ENCODE peak calls at places on chromosomes 2 and 18, in six cellular contexts. P is tibial nerve, C is H54, V is GM12891, T is heart left ventricle, O is A549. J is an unnamed sample.

GRCh38 chr2:199911877-199912161 is 726 bp downstream of the C2orf69 start:
- DNase-seq in O (no peak), V (no peak), C (no peak), T (no peak), P (no peak), J (no peak)

GRCh38 chr2:45483997-45484396 is 127.1 kb downstream of the SRBD1 start:
- DNase-seq in V (no peak), T (no peak), O (peak; percentile 19), C (no peak), P (no peak), J (no peak)

GRCh38 chr2:182435754-182436153 is 8.9 kb upstream of the PDE1A start:
- DNase-seq in O (no peak), P (no peak), V (no peak), T (no peak), C (no peak), J (no peak)

GRCh38 chr2:19185061-19185460 is 173.4 kb downstream of the OSR1 start:
- DNase-seq in O (no peak), C (no peak), P (no peak), V (no peak), T (no peak), J (no peak)

GRCh38 chr2:79370976-79371550 is 141.8 kb upstream of the CTNNA2 start:
- DNase-seq in V (no peak), O (no peak), T (no peak), P (no peak), C (no peak), J (no peak)

GRCh38 chr2:132669854-132670103 is 226 bp downstream of the LYPD1 start:
- DNase-seq in C (peak; percentile 22), T (no peak), O (peak; percentile 9), P (no peak), V (no peak), J (no peak)

GRCh38 chr2:140659293-140659692 is 1471.5 kb downstream of the LRP1B start:
- DNase-seq in O (no peak), T (no peak), V (no peak), C (no peak), P (no peak), J (no peak)

GRCh38 chr18:48622911-48623431 is 84.1 kb downstream of the CTIF start:
- DNase-seq in O (no peak), P (no peak), V (no peak), T (no peak), C (peak; percentile 23), J (no peak)

GRCh38 chr2:167681234-167681633 is 566.2 kb downstream of the STK39 start:
- DNase-seq in T (no peak), V (no peak), P (no peak), O (no peak), C (no peak), J (no peak)

GRCh38 chr2:121855456-121855985 is 100.1 kb downstream of the TSN start:
- DNase-seq in V (no peak), P (no peak), T (no peak), O (no peak), C (no peak), J (no peak)

GRCh38 chr2:8676191-8676914 is 5.5 kb upstream of the ID2 start:
- DNase-seq in O (no peak), T (peak; percentile 92), V (no peak), P (peak; percentile 78), C (no peak), J (peak; percentile 72)

GRCh38 chr2:113174369-113174735 is 581 bp downstream of the PSD4 start:
- DNase-seq in C (no peak), V (no peak), P (no peak), O (no peak), T (no peak), J (peak; percentile 45)

GRCh38 chr2:35946431-35946991 is 409.1 kb upstream of the CRIM1 start:
- DNase-seq in P (no peak), C (no peak), O (no peak), T (no peak), V (no peak), J (no peak)

GRCh38 chr2:240649331-240649730 is 24.1 kb downstream of the GPR35 start:
- DNase-seq in P (no peak), V (no peak), C (no peak), O (no peak), T (no peak), J (no peak)

GRCh38 chr18:51385270-51385669 is 187.8 kb upstream of the MEX3C start:
- DNase-seq in C (no peak), P (no peak), V (no peak), T (no peak), O (no peak), J (no peak)

GRCh38 chr18:51391215-51391614 is 193.7 kb upstream of the MEX3C start:
- DNase-seq in P (no peak), C (no peak), O (no peak), V (no peak), T (no peak), J (no peak)

GRCh38 chr18:51391731-51392130 is 194.2 kb upstream of the MEX3C start:
- DNase-seq in P (no peak), V (no peak), O (no peak), T (no peak), C (no peak), J (no peak)

DNA sequence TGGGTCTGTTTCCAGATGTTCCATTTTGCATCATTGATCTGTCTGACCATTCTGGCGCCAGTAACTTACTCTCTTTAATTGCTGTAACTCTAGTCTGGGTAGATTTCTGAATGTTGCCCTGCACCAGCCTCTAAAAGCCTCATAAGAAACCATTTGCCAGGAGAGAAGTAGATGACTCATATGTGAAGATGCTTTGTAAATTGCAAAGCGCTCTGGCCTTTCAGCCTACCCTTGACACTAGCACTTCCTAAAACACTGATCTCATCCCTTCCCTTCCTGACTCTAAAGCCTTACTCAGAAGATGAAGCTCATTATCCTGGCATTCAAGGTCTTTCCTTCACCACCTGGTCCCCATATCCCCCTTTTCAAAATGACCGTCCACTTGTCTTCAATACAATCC is 193.2 kb upstream of the MEX3C start:
- DNase-seq in O (no peak), P (no peak), V (no peak), T (no peak), C (no peak), J (no peak)
- TF ChIP-seq POLR2A in O (no peak), P (no peak), V (no peak), T (no peak), C (no peak), J (no peak)

GRCh38 chr18:24860978-24861680 is 400.7 kb downstream of the HRH4 start:
- DNase-seq in T (no peak), C (no peak), P (no peak), V (no peak), O (no peak), J (no peak)
- TF ChIP-seq POLR2A in T (no peak), C (no peak), P (no peak), V (no peak), O (no peak), J (no peak)

DNA sequence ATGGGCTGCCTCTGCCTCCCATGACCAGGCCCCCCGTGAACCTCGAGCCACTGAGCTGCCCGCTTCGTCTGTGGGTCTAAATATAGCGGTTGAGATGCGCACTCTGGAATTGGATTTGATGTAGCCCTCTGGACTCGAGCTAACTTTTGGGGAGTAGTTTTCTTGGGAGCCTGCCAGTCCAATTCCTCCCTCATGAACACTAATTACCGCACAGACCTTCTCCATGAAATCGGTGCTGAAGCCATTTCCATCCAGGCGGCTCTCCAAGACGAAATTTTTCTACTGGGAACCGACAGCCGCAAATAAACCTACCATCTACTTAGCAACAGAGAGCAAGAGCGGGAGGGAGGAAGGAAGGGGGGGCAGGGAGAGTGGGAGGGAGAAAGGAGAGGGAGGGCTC is 63.6 kb downstream of the CELF4 start:
- DNase-seq in P (no peak), V (no peak), O (no peak), C (no peak), T (no peak), J (no peak)
- TF ChIP-seq POLR2A in P (no peak), V (no peak), O (no peak), C (no peak), T (no peak), J (no peak)

DNA sequence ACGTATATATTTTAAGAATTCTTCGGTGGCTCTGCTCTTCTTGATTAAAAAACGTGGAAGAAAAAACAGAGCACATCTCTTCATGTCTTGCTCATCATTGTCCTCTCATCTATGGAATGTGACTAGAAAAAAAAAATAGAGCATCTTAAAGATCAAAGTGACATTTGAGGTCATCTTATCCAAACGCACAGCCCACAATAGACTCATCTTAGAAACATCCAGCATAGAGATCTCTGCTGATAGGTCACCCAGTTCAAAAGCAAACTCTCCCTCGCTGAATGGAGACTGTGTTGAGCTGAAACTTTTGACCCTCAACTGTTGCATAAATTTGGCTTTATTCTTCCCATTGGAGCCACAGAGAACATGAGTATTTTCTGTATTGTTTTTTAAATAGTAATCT is 65.2 kb downstream of the CMPK2 start:
- DNase-seq in O (no peak), P (no peak), C (no peak), V (no peak), T (no peak), J (no peak)
- TF ChIP-seq POLR2A in O (no peak), P (no peak), C (no peak), V (no peak), T (no peak), J (no peak)

GRCh38 chr2:20525041-20526035 is 78.5 kb downstream of the RHOB start:
- DNase-seq in P (peak; percentile 63), V (peak; percentile 48), T (no peak), O (no peak), C (no peak), J (peak; percentile 34)
- TF ChIP-seq POLR2A in P (no peak), V (peak; percentile 37), T (no peak), O (no peak), C (no peak), J (no peak)

DNA sequence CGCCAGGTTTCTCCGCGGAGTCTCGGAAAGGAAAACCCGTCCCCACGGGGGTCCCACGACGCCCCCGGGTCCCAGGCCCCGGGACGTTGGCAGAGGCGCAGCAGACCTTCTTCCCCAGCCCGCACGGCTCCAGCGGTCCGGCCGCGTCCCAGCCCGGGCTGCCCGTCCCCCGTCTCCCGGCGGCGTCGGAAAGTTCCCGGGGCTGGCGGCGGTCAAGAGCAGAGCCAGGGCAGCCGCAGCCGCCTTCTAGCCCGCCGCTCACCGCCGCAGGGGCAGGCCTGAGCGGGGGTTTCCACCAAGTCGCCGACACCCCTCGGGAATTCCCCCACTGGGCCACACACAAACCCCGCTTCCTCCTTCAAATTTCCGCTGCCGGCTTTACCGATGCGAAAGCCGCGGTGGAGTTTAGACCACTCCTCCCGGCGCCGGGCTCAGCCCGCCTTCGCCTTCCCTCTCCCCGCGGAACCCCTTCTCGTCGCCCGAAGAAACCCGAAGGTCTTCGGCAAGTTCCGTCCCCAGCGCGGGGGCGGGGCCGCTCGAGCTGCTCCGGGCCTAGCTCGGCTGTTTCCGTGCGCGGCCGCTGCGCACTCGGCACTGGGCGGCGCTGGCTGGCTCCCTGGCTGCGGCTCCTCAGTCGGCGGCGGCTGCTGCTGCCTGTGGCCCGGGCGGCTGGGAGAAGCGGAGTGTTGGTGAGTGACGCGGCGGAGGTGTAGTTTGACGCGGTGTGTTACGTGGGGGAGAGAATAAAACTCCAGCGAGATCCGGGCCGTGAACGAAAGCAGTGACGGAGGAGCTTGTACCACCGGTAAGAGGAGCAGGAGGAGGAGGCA is at the start of gene CREB1:
- DNase-seq in O (peak; percentile 86), T (peak; percentile 99), V (peak; percentile 86), C (peak; percentile 92), P (peak; percentile 98), J (peak; percentile 98)
- TF ChIP-seq POLR2A in O (peak; percentile 82), T (peak; percentile 92), V (no peak), C (peak; percentile 74), P (peak; percentile 88), J (peak; percentile 96)